ENCODE peak calls at places on chromosomes 5 and 9, in six cellular contexts. One of them, this sample, is unnamed.

GRCh38 chr5:7494446-7495132 is 98.7 kb downstream of the ADCY2 start:
- DNase-seq in RWPE1: no peak
- DNase-seq in A549: no peak
- DNase-seq in GM13977: no peak
- DNase-seq in choroid plexus epithelial cell: no peak
- DNase-seq in NB4: no peak
- DNase-seq in this sample: no peak

GRCh38 chr5:98524796-98525195 is 248.7 kb upstream of the RGMB start:
- DNase-seq in RWPE1: no peak
- DNase-seq in A549: no peak
- DNase-seq in GM13977: no peak
- DNase-seq in choroid plexus epithelial cell: no peak
- DNase-seq in NB4: no peak
- DNase-seq in this sample: no peak

GRCh38 chr5:16456103-16456832 is 9.3 kb downstream of the ZNF622 start:
- DNase-seq in RWPE1: peak
- DNase-seq in A549: peak
- DNase-seq in GM13977: peak
- DNase-seq in choroid plexus epithelial cell: peak
- DNase-seq in NB4: peak
- DNase-seq in this sample: peak

GRCh38 chr5:176530406-176530982 is 6.7 kb downstream of the RNF44 start:
- DNase-seq in RWPE1: no peak
- DNase-seq in A549: no peak
- DNase-seq in GM13977: no peak
- DNase-seq in choroid plexus epithelial cell: no peak
- DNase-seq in NB4: no peak
- DNase-seq in this sample: no peak

GRCh38 chr5:1479581-1480188 is 34.4 kb upstream of the SLC6A3 start:
- DNase-seq in RWPE1: peak
- DNase-seq in A549: peak
- DNase-seq in GM13977: peak
- DNase-seq in choroid plexus epithelial cell: peak
- DNase-seq in NB4: peak
- DNase-seq in this sample: peak

GRCh38 chr9:117273612-117274011 is 141.2 kb downstream of the ASTN2 start:
- DNase-seq in RWPE1: no peak
- DNase-seq in A549: no peak
- DNase-seq in GM13977: no peak
- DNase-seq in choroid plexus epithelial cell: no peak
- DNase-seq in NB4: no peak
- DNase-seq in this sample: no peak

GRCh38 chr9:72945391-72945790 is 7.5 kb downstream of the ALDH1A1 start:
- DNase-seq in RWPE1: no peak
- DNase-seq in A549: no peak
- DNase-seq in GM13977: no peak
- DNase-seq in choroid plexus epithelial cell: no peak
- DNase-seq in NB4: no peak
- DNase-seq in this sample: no peak

GRCh38 chr5:180603076-180603591 is 11.8 kb upstream of the SCGB3A1 start:
- DNase-seq in RWPE1: no peak
- DNase-seq in A549: no peak
- DNase-seq in GM13977: no peak
- DNase-seq in choroid plexus epithelial cell: no peak
- DNase-seq in NB4: no peak
- DNase-seq in this sample: no peak

GRCh38 chr5:37847978-37848425 is 8.2 kb upstream of the GDNF start:
- DNase-seq in RWPE1: peak
- DNase-seq in A549: no peak
- DNase-seq in GM13977: peak
- DNase-seq in choroid plexus epithelial cell: peak
- DNase-seq in NB4: peak
- DNase-seq in this sample: no peak

GRCh38 chr9:20854444-20854843 is 170.4 kb downstream of the FOCAD start:
- DNase-seq in RWPE1: no peak
- DNase-seq in A549: no peak
- DNase-seq in GM13977: no peak
- DNase-seq in choroid plexus epithelial cell: peak
- DNase-seq in NB4: no peak
- DNase-seq in this sample: no peak

GRCh38 chr5:111495159-111495558 is 17.2 kb downstream of the STARD4 start:
- DNase-seq in RWPE1: peak
- DNase-seq in A549: no peak
- DNase-seq in GM13977: no peak
- DNase-seq in choroid plexus epithelial cell: no peak
- DNase-seq in NB4: no peak
- DNase-seq in this sample: no peak

GRCh38 chr9:124506931-124507879 is at the start of gene NR5A1:
- DNase-seq in RWPE1: no peak
- DNase-seq in A549: no peak
- DNase-seq in GM13977: no peak
- DNase-seq in choroid plexus epithelial cell: no peak
- DNase-seq in NB4: no peak
- DNase-seq in this sample: no peak

GRCh38 chr5:6783787-6784186 is 70.6 kb downstream of the TENT4A start:
- DNase-seq in RWPE1: no peak
- DNase-seq in A549: no peak
- DNase-seq in GM13977: no peak
- DNase-seq in choroid plexus epithelial cell: no peak
- DNase-seq in NB4: peak
- DNase-seq in this sample: no peak

GRCh38 chr9:133114451-133114885 is 6.6 kb downstream of the RALGDS start:
- DNase-seq in RWPE1: no peak
- DNase-seq in A549: no peak
- DNase-seq in GM13977: no peak
- DNase-seq in choroid plexus epithelial cell: no peak
- DNase-seq in NB4: no peak
- DNase-seq in this sample: no peak

GRCh38 chr9:93059960-93060591 is 1.6 kb downstream of the SUSD3 start:
- DNase-seq in RWPE1: no peak
- DNase-seq in A549: no peak
- DNase-seq in GM13977: no peak
- DNase-seq in choroid plexus epithelial cell: no peak
- DNase-seq in NB4: no peak
- DNase-seq in this sample: peak

GRCh38 chr9:27398982-27399653 is 102.2 kb upstream of the EQTN start:
- DNase-seq in RWPE1: no peak
- DNase-seq in A549: no peak
- DNase-seq in GM13977: no peak
- DNase-seq in choroid plexus epithelial cell: no peak
- DNase-seq in NB4: no peak
- DNase-seq in this sample: no peak

GRCh38 chr5:92552206-92553160 is 1028.5 kb downstream of the NR2F1-AS1 start:
- DNase-seq in RWPE1: peak
- DNase-seq in A549: peak
- DNase-seq in GM13977: no peak
- DNase-seq in choroid plexus epithelial cell: peak
- DNase-seq in NB4: peak
- DNase-seq in this sample: no peak

GRCh38 chr9:134916161-134916665 is 1.5 kb downstream of the FCN1 start:
- DNase-seq in RWPE1: no peak
- DNase-seq in A549: no peak
- DNase-seq in GM13977: no peak
- DNase-seq in choroid plexus epithelial cell: no peak
- DNase-seq in NB4: no peak
- DNase-seq in this sample: no peak

GRCh38 chr9:99294850-99295461 is 72.9 kb downstream of the SEC61B start:
- DNase-seq in RWPE1: no peak
- DNase-seq in A549: peak
- DNase-seq in GM13977: no peak
- DNase-seq in choroid plexus epithelial cell: peak
- DNase-seq in NB4: peak
- DNase-seq in this sample: no peak

GRCh38 chr9:110623462-110624025 is 44.0 kb upstream of the SVEP1 start:
- DNase-seq in RWPE1: peak
- DNase-seq in A549: peak
- DNase-seq in GM13977: peak
- DNase-seq in choroid plexus epithelial cell: peak
- DNase-seq in NB4: peak
- DNase-seq in this sample: peak

GRCh38 chr5:35031276-35031675 is 16.5 kb downstream of the AGXT2 start:
- DNase-seq in RWPE1: peak
- DNase-seq in A549: no peak
- DNase-seq in GM13977: no peak
- DNase-seq in choroid plexus epithelial cell: peak
- DNase-seq in NB4: no peak
- DNase-seq in this sample: no peak

GRCh38 chr5:35026941-35027340 is 20.8 kb downstream of the AGXT2 start:
- DNase-seq in RWPE1: no peak
- DNase-seq in A549: no peak
- DNase-seq in GM13977: no peak
- DNase-seq in choroid plexus epithelial cell: no peak
- DNase-seq in NB4: no peak
- DNase-seq in this sample: no peak

GRCh38 chr5:35026280-35026840 is 21.4 kb downstream of the AGXT2 start:
- DNase-seq in RWPE1: no peak
- DNase-seq in A549: no peak
- DNase-seq in GM13977: no peak
- DNase-seq in choroid plexus epithelial cell: peak
- DNase-seq in NB4: no peak
- DNase-seq in this sample: no peak

GRCh38 chr5:35029333-35029732 is 18.4 kb downstream of the AGXT2 start:
- DNase-seq in RWPE1: peak
- DNase-seq in A549: no peak
- DNase-seq in GM13977: no peak
- DNase-seq in choroid plexus epithelial cell: peak
- DNase-seq in NB4: no peak
- DNase-seq in this sample: no peak

GRCh38 chr5:35030426-35030825 is 17.3 kb downstream of the AGXT2 start:
- DNase-seq in RWPE1: no peak
- DNase-seq in A549: no peak
- DNase-seq in GM13977: no peak
- DNase-seq in choroid plexus epithelial cell: no peak
- DNase-seq in NB4: peak
- DNase-seq in this sample: no peak
- TF ChIP-seq CTCF in RWPE1: peak
- TF ChIP-seq CTCF in A549: no peak
- TF ChIP-seq CTCF in GM13977: peak
- TF ChIP-seq CTCF in choroid plexus epithelial cell: no peak
- TF ChIP-seq CTCF in NB4: no peak
- TF ChIP-seq CTCF in this sample: no peak

GRCh38 chr9:37028425-37029031 is 5.5 kb downstream of the PAX5 start:
- DNase-seq in RWPE1: no peak
- DNase-seq in A549: no peak
- DNase-seq in GM13977: peak
- DNase-seq in choroid plexus epithelial cell: no peak
- DNase-seq in NB4: no peak
- DNase-seq in this sample: no peak

GRCh38 chr9:37029776-37030590 is 4.1 kb downstream of the PAX5 start:
- DNase-seq in RWPE1: no peak
- DNase-seq in A549: no peak
- DNase-seq in GM13977: peak
- DNase-seq in choroid plexus epithelial cell: no peak
- DNase-seq in NB4: no peak
- DNase-seq in this sample: peak

GRCh38 chr9:37027582-37028424 is 6.3 kb downstream of the PAX5 start:
- DNase-seq in RWPE1: peak
- DNase-seq in A549: peak
- DNase-seq in GM13977: peak
- DNase-seq in choroid plexus epithelial cell: peak
- DNase-seq in NB4: peak
- DNase-seq in this sample: peak

GRCh38 chr9:37030591-37030939 is 3.5 kb downstream of the PAX5 start:
- DNase-seq in RWPE1: no peak
- DNase-seq in A549: no peak
- DNase-seq in GM13977: peak
- DNase-seq in choroid plexus epithelial cell: no peak
- DNase-seq in NB4: no peak
- DNase-seq in this sample: peak

DNA sequence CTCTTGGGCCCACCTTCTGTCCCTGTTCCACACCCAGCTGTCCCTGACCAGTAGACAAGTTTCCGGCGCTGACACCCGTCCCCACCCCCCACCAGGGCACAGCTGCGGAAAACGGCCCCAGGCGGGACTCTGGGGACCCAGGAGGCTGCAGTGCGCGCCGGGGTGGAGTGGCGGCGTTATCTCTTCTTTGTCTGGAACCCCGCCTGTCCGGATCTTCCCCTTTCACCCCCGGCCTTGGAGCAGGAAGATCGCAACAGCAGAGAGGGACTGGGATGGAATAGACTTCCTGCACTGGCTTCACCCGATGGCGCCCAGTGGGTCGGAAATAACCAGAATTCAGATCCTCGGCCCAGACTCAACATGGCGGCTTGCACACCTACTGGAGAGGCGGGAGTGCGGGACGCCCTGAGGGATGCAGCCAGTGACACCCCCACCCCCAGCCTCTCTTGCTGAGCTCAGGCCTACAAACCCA is 4.7 kb downstream of the PAX5 start:
- DNase-seq in RWPE1: no peak
- DNase-seq in A549: no peak
- DNase-seq in GM13977: peak
- DNase-seq in choroid plexus epithelial cell: no peak
- DNase-seq in NB4: peak
- DNase-seq in this sample: no peak
- TF ChIP-seq CTCF in RWPE1: no peak
- TF ChIP-seq CTCF in A549: no peak
- TF ChIP-seq CTCF in GM13977: peak
- TF ChIP-seq CTCF in choroid plexus epithelial cell: no peak
- TF ChIP-seq CTCF in NB4: no peak
- TF ChIP-seq CTCF in this sample: no peak

DNA sequence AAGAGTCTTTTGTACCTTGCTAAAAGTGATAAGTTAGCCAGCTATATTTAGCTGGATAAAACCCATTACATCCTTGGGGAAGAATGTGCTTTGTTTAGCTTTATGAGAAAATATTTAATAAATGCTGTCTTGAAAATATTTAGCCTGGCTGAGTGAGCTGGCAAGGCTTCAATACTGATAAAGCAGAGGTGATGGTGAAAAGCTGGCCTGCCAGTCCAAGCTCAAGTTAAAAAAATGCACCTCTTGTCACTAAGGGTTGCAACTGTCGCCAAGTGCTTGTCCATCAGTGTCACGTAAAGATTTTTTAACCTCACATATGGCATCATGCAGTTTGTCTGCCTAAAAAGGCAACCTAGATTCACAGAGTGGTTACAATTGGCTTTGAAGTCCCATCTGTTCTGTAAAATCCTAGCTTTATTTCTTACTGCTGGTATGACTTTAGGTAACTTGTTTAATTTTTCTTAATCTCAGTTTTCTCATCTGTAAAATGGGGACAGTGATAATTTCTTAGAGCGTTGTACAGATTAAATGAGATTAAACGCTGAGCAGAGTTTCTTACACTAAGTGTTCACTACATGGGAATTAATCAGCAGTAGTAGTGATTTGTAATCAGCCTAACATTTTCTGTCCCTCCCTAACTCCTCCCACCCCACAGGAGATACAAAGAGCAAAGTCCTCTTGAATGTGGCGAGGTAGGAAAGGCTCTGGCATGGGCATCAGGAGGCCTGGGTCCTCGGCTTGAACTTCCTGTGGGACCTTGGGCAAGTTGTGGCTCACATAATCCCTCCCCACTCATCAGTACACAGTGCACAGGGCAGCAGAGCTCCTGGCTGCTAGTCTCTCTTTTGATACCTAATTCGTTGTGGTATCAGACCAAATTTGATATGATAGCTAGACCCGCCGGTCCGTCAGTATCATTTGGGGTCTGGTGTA is 48.7 kb downstream of the PIK3R1 start:
- DNase-seq in RWPE1: no peak
- DNase-seq in A549: no peak
- DNase-seq in GM13977: no peak
- DNase-seq in choroid plexus epithelial cell: peak
- DNase-seq in NB4: no peak
- DNase-seq in this sample: no peak
- TF ChIP-seq CTCF in RWPE1: no peak
- TF ChIP-seq CTCF in A549: no peak
- TF ChIP-seq CTCF in GM13977: no peak
- TF ChIP-seq CTCF in choroid plexus epithelial cell: no peak
- TF ChIP-seq CTCF in NB4: no peak
- TF ChIP-seq CTCF in this sample: no peak

GRCh38 chr5:115842089-115842881 is 550 bp downstream of the AP3S1 start:
- DNase-seq in RWPE1: peak
- DNase-seq in A549: peak
- DNase-seq in GM13977: no peak
- DNase-seq in choroid plexus epithelial cell: no peak
- DNase-seq in NB4: peak
- DNase-seq in this sample: peak
- TF ChIP-seq CTCF in RWPE1: peak
- TF ChIP-seq CTCF in A549: peak
- TF ChIP-seq CTCF in GM13977: peak
- TF ChIP-seq CTCF in choroid plexus epithelial cell: no peak
- TF ChIP-seq CTCF in NB4: peak
- TF ChIP-seq CTCF in this sample: no peak